ENCODE peak calls at places on chromosome 6, in five cellular contexts. B is fibroblast of the aortic adventitia, Y is colonic mucosa, Q is HAP-1, P is cardiac fibroblast. V is an unnamed sample.

GRCh38 chr6:89346433-89346832 is 6.1 kb downstream of the UBE2J1 start:
- DNase-seq in P (no peak), B (no peak), Y (no peak), Q (no peak), V (no peak)

GRCh38 chr6:40631760-40632159 is 44.6 kb upstream of the LRFN2 start:
- DNase-seq in Q (no peak), Y (no peak), P (no peak), B (no peak), V (no peak)

GRCh38 chr6:157905590-157906337 is 75.9 kb upstream of the SYNJ2 start:
- DNase-seq in Y (no peak), Q (no peak), B (no peak), P (no peak), V (no peak)

GRCh38 chr6:121305957-121306607 is 28.2 kb downstream of the TBC1D32 start:
- DNase-seq in Q (no peak), P (peak), B (peak), Y (no peak), V (peak)

GRCh38 chr6:105077592-105078463 is 102.0 kb downstream of the POPDC3 start:
- DNase-seq in B (peak), P (peak), Y (no peak), Q (no peak), V (peak)

GRCh38 chr6:165762876-165763275 is 99.8 kb upstream of the PDE10A start:
- DNase-seq in Y (no peak), P (peak), B (peak), Q (no peak), V (no peak)

GRCh38 chr6:157655139-157655538 is 167.9 kb upstream of the SNX9 start:
- DNase-seq in B (no peak), P (no peak), Y (no peak), Q (no peak), V (no peak)

GRCh38 chr6:135505222-135505621 is 7.7 kb upstream of the AHI1 start:
- DNase-seq in Y (peak), Q (no peak), P (no peak), B (no peak), V (no peak)

GRCh38 chr6:7107578-7108195 is at the start of gene RREB1:
- DNase-seq in Y (peak), Q (peak), B (peak), P (peak), V (peak)

GRCh38 chr6:3518356-3518841 is 61.5 kb upstream of the SLC22A23 start:
- DNase-seq in B (peak), Q (peak), Y (peak), P (peak), V (no peak)

GRCh38 chr6:169913096-169913615 is 161.7 kb downstream of the ERMARD start:
- DNase-seq in B (no peak), Q (no peak), Y (no peak), P (no peak), V (no peak)

GRCh38 chr6:56852611-56853010 is 102.3 kb upstream of the BEND6 start:
- DNase-seq in Y (no peak), Q (no peak), P (no peak), B (no peak), V (no peak)

GRCh38 chr6:25017932-25018581 is 82.3 kb upstream of the RIPOR2 start:
- DNase-seq in B (peak), Q (peak), Y (peak), P (peak), V (peak)

GRCh38 chr6:47438481-47439347 is 38.9 kb upstream of the CD2AP start:
- DNase-seq in P (no peak), B (no peak), Y (no peak), Q (no peak), V (no peak)

GRCh38 chr6:72642435-72642834 is 20.6 kb downstream of the KCNQ5 start:
- DNase-seq in P (no peak), B (no peak), Q (no peak), Y (no peak), V (no peak)

GRCh38 chr6:158703840-158704822 is 54.3 kb downstream of the SYTL3 start:
- DNase-seq in Q (peak), P (peak), B (peak), Y (peak), V (peak)

GRCh38 chr6:87799651-87800050 is 97.6 kb upstream of the AKIRIN2 start:
- DNase-seq in P (no peak), B (no peak), Y (no peak), Q (no peak), V (no peak)

GRCh38 chr6:11586117-11586516 is 48.6 kb downstream of the TMEM170B start:
- DNase-seq in P (no peak), B (no peak), Q (no peak), Y (no peak), V (no peak)

GRCh38 chr6:85798934-85799490 is 156.3 kb upstream of the SYNCRIP start:
- DNase-seq in P (no peak), Y (no peak), Q (no peak), B (no peak), V (no peak)

GRCh38 chr6:142009647-142010046 is 123.1 kb upstream of the GJE1 start:
- DNase-seq in Y (no peak), P (peak), Q (no peak), B (peak), V (peak)

GRCh38 chr6:102981631-102982030 is 1588.1 kb downstream of the GRIK2 start:
- DNase-seq in P (no peak), B (no peak), Q (no peak), Y (no peak), V (no peak)

GRCh38 chr6:13848553-13849150 is 34.3 kb upstream of the MCUR1 start:
- DNase-seq in Y (no peak), Q (no peak), P (no peak), B (no peak), V (peak)

GRCh38 chr6:29591677-29592076 is 6.8 kb downstream of the OR2H2 start:
- DNase-seq in P (no peak), Y (no peak), B (no peak), Q (no peak), V (no peak)

GRCh38 chr6:29596381-29596900 is 11.5 kb downstream of the OR2H2 start:
- DNase-seq in Q (no peak), Y (no peak), P (no peak), B (no peak), V (no peak)

GRCh38 chr6:29593199-29593598 is 8.3 kb downstream of the OR2H2 start:
- DNase-seq in B (no peak), P (no peak), Q (no peak), Y (no peak), V (peak)

GRCh38 chr6:29598348-29598747 is 13.4 kb downstream of the OR2H2 start:
- DNase-seq in P (no peak), Q (no peak), B (no peak), Y (no peak), V (no peak)

DNA sequence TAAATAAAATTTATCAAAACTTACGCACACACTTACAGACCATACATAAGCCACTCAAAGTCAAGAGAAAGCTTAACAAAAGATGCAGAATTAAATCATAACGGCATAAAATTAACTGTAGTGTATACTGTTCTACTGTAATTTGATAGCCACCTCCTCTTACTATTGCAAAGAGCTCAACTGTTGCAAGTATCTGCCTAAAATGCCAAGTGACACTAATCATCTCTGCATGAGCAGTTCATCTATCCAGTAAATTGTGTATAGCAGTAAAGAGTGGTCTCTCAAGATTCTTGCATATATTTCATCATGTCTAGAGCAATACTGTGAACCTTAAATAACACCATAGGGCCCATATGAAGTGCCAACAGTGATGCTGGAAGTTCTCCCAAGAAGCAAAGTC is 12.3 kb downstream of the OR2H2 start:
- DNase-seq in Y (no peak), P (no peak), Q (no peak), B (no peak), V (no peak)
- H3K4me3 ChIP-seq in Y (no peak), P (no peak), Q (no peak), B (no peak), V (no peak)

GRCh38 chr6:53066874-53067273 is 1.7 kb downstream of the FBXO9 start:
- DNase-seq in Y (no peak), P (no peak), Q (no peak), B (no peak), V (no peak)
- H3K4me3 ChIP-seq in Y (no peak), P (no peak), Q (peak), B (peak), V (no peak)

DNA sequence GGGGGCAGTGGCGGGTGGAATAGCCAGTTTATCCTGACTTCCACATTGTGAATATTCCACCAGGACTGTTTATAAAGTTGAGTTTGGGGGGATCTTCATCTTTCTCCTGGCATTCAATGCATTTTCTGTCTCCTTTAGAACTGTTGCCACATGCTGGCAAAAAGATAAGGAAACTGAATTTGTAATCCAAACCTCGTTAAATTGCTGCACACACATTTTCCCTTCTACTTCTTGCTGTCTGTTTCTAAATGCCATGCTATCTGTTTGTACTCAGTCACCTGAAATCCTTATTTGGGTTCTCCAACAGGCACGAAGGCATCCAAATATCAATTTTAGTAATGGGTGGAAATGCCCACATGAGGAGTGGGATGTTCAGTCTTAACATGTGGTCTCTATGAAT is 180.2 kb upstream of the CCN2 start:
- DNase-seq in P (no peak), Q (no peak), Y (no peak), B (no peak), V (peak)
- H3K4me3 ChIP-seq in P (no peak), Q (no peak), Y (no peak), B (no peak), V (no peak)

DNA sequence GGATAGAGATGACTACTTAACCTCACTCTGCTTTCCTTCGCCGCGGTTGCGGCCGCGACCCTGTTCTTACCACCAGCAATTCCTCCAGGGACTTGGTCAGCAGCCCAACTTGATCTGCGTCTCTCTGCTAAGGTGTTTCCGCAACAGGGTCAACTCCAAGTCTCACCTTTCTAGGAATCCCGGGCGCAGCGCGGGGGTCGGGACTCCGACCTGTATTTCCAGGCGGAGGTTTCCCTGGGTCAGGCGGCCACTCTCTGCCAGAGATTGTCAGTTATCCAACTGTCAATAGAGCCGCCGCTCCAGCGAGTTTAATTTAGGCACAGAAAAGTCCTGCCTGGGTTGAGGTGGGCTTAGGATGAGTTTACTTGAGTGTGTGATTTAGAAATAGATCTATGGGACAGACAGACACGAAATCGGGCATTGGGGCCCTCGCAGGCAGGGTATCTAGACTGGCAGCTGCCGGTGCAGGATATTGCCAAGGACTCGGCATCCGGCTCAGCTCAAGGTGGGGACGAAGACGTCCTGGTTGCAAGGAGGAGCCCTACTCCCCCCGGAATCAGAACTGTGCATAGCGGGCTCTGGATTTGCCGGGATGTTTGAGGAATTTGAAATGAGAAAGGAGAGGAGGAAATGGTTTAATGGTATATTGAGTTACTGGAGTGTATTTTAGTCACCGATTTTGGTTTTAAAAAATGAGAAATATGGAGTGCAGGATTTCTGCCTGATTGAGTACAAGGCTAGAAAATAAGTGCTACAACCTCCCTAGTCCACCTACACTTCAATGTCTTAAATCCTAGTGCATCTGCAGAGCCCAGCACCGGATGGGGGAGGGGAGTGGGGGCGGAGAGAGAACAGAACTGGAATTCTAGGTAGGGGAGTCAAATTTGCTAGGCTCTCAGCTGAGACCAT is 23.7 kb downstream of the POM121L2 start:
- DNase-seq in Q (no peak), Y (no peak), P (no peak), B (no peak), V (peak)
- H3K4me3 ChIP-seq in Q (no peak), Y (no peak), P (no peak), B (no peak), V (peak)

GRCh38 chr6:119325559-119326240 is 23.9 kb downstream of the MAN1A1 start:
- DNase-seq in P (no peak), Q (no peak), B (no peak), Y (no peak), V (no peak)
- H3K4me3 ChIP-seq in P (no peak), Q (no peak), B (no peak), Y (no peak), V (no peak)

DNA sequence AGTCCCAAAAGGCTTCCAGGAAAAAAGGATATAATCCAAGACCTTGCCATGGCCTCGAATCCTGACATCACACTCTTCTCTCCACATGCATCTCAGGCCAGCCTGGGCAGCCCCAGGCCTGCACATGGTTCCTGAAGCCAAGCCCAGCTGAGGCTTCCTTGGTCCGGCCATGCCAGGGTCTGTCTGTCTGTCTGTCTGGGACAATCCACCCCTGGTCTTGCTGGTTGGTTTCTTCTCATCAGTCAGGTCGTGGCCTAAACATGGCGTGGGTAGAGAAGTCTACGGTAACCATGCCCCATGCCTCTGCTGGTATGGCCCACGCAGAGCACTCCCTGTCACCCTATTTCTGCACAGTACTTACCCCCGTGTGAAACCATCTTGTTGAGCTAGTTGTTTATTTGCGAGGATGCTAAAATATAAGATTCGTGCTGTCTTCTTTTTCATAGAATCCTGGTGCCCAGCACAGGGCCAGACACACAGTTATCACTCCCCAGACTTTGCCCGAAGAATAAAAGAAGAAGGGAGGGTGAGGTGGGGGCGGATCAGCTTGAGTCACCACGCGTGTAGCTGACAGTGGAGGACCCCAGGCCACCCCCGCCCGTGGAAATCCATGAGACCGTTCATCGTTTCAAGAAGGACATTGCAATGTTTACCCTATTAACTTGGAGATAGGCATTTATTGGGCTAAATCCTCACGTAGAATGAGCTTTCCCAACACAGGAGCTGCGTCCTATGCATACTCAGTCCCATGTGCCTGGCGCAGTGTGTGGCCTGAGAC is 107.2 kb downstream of the RNASET2 start:
- DNase-seq in P (no peak), Y (no peak), B (no peak), Q (no peak), V (no peak)
- H3K4me3 ChIP-seq in P (no peak), Y (no peak), B (no peak), Q (no peak), V (no peak)

GRCh38 chr6:5665173-5665572 is 341.6 kb downstream of the NRN1 start:
- DNase-seq in B (no peak), Y (no peak), Q (no peak), P (no peak), V (no peak)
- H3K4me3 ChIP-seq in B (no peak), Y (no peak), Q (no peak), P (no peak), V (no peak)